ENCODE peak calls at places on chromosomes 13 and 19, in nine cellular contexts. P is left ventricle myocardium inferior, U is HFFc6, W is mucosa of descending colon, D is body of pancreas, O is HFF-Myc, Y is mesothelial cell of epicardium, T is AG04449, G is cardiac muscle cell. X is an unnamed sample.

GRCh38 chr19:55223291-55224037 is 5.1 kb downstream of the TMEM86B start:
- DNase-seq in T (no peak), G (no peak), O (no peak), U (no peak), Y (no peak), W (no peak), D (no peak), P (no peak), X (no peak)

GRCh38 chr19:19649159-19649558 is 5.7 kb upstream of the GMIP start:
- DNase-seq in T (no peak), W (no peak), U (no peak), P (no peak), D (no peak), Y (no peak), G (no peak), O (no peak), X (no peak)

GRCh38 chr19:49189259-49189658 is 31.7 kb downstream of the TRPM4 start:
- DNase-seq in P (no peak), Y (no peak), W (no peak), G (no peak), O (no peak), D (no peak), T (no peak), U (no peak), X (no peak)

GRCh38 chr13:99995104-99995502 is 13.5 kb downstream of the ZIC2 start:
- DNase-seq in O (no peak), T (no peak), G (no peak), W (no peak), U (no peak), D (no peak), Y (no peak), P (no peak), X (no peak)

GRCh38 chr13:27977476-27978300 is 8.6 kb upstream of the CDX2 start:
- DNase-seq in G (no peak), O (no peak), U (no peak), P (no peak), W (peak; percentile 35), Y (no peak), T (no peak), D (no peak), X (no peak)

GRCh38 chr19:14890616-14891379 is 4.9 kb upstream of the OR7A17 start:
- DNase-seq in W (peak; percentile 6), T (no peak), U (no peak), G (no peak), D (no peak), P (no peak), Y (no peak), O (no peak), X (no peak)

GRCh38 chr13:99671746-99672145 is 170.5 kb downstream of the TM9SF2 start:
- DNase-seq in P (no peak), G (no peak), O (no peak), Y (no peak), U (no peak), W (no peak), D (no peak), T (no peak), X (no peak)

GRCh38 chr19:1105873-1106840 is 2.4 kb downstream of the GPX4 start:
- DNase-seq in T (no peak), O (no peak), W (no peak), U (no peak), Y (no peak), D (no peak), P (no peak), G (no peak), X (no peak)

GRCh38 chr13:101942038-101942437 is 459.8 kb downstream of the FGF14 start:
- DNase-seq in Y (no peak), W (peak; percentile 67), O (no peak), T (no peak), U (peak; percentile 3), G (peak; percentile 4), P (no peak), D (no peak), X (no peak)

GRCh38 chr13:41720839-41721561 is 239.9 kb downstream of the VWA8 start:
- DNase-seq in U (no peak), O (no peak), G (no peak), W (no peak), T (no peak), P (no peak), Y (no peak), D (no peak), X (no peak)

GRCh38 chr13:77388944-77389616 is 62.2 kb upstream of the MYCBP2 start:
- DNase-seq in Y (no peak), D (no peak), P (no peak), U (no peak), G (no peak), T (no peak), W (no peak), O (no peak), X (no peak)

GRCh38 chr19:30719189-30719990 is 347.2 kb downstream of the ZNF536 start:
- DNase-seq in D (peak; percentile 80), U (no peak), P (peak; percentile 81), W (peak; percentile 63), G (peak; percentile 52), Y (peak; percentile 35), O (no peak), T (no peak), X (peak; percentile 64)

GRCh38 chr19:5147074-5147970 is 178.4 kb downstream of the KDM4B start:
- DNase-seq in G (no peak), W (no peak), T (no peak), Y (no peak), U (no peak), O (no peak), P (no peak), D (no peak), X (no peak)

GRCh38 chr13:41514853-41515395 is 57.6 kb downstream of the RGCC start:
- DNase-seq in T (no peak), D (no peak), G (no peak), Y (no peak), W (no peak), P (no peak), O (no peak), U (no peak), X (no peak)

GRCh38 chr19:1066748-1067340 is at the start of gene ARHGAP45:
- DNase-seq in Y (no peak), O (no peak), W (peak; percentile 56), G (no peak), P (no peak), D (no peak), U (no peak), T (no peak), X (no peak)

GRCh38 chr19:4870025-4870700 is 2.7 kb upstream of the PLIN3 start:
- DNase-seq in O (peak; percentile 95), W (peak; percentile 47), D (peak; percentile 56), G (peak; percentile 92), P (no peak), T (peak; percentile 52), Y (no peak), U (peak; percentile 91), X (peak; percentile 0)

GRCh38 chr19:38617764-38618589 is at the start of gene MAP4K1:
- DNase-seq in Y (no peak), D (peak; percentile 44), T (no peak), U (no peak), P (peak; percentile 37), W (peak; percentile 61), O (no peak), G (no peak), X (no peak)

GRCh38 chr13:59492030-59492636 is 671.6 kb downstream of the DIAPH3 start:
- DNase-seq in Y (no peak), D (no peak), P (no peak), O (no peak), T (no peak), U (no peak), W (no peak), G (no peak), X (no peak)

GRCh38 chr13:24654741-24655140 is 25.5 kb upstream of the ATP12A start:
- DNase-seq in G (peak; percentile 47), W (no peak), P (no peak), D (no peak), O (no peak), U (peak; percentile 22), Y (no peak), T (no peak), X (no peak)

GRCh38 chr13:76711515-76712182 is 174.6 kb downstream of the KCTD12 start:
- DNase-seq in O (peak; percentile 79), T (peak; percentile 80), D (peak; percentile 16), Y (no peak), U (peak; percentile 85), W (peak; percentile 8), G (peak; percentile 98), P (no peak), X (no peak)

GRCh38 chr19:58067240-58067912 is 8.3 kb downstream of the ZNF135 start:
- DNase-seq in D (no peak), T (no peak), Y (no peak), G (no peak), P (no peak), W (no peak), O (no peak), U (no peak), X (no peak)

GRCh38 chr19:54959840-54960239 is 6.3 kb upstream of the NLRP2 start:
- DNase-seq in Y (no peak), G (no peak), T (no peak), O (no peak), U (no peak), D (no peak), W (no peak), P (no peak), X (no peak)

GRCh38 chr19:10655457-10656312 is 1.5 kb downstream of the ILF3 start:
- DNase-seq in U (peak; percentile 42), G (peak; percentile 27), T (no peak), P (no peak), Y (no peak), W (peak; percentile 42), O (no peak), D (peak; percentile 71), X (no peak)
- TF ChIP-seq CTCF in U (peak; percentile 26), G (no peak), T (no peak), P (no peak), Y (no peak), W (no peak), O (no peak), D (no peak), X (no peak)

DNA sequence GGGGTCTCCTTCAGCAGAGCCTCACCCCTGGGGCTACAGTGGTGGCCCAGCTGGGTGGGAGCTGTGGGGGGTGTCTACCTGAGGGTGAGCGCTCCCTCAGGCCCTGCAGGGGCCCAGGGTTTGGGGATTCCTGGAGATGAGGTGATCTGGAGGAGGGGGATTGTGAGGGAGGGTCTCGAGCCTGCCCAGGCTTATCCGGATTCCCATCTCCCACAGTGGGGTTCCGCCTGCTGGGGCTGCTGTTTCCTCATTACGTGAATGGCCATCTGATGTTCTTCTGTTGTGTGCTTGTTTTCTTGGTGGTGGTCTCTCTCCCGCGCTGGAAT is 4.4 kb downstream of the PPP1R37 start:
- DNase-seq in G (no peak), T (no peak), D (no peak), Y (no peak), O (no peak), W (no peak), U (no peak), P (no peak), X (no peak)
- TF ChIP-seq CTCF in G (no peak), T (no peak), D (no peak), Y (no peak), O (no peak), W (no peak), U (no peak), P (no peak), X (no peak)

GRCh38 chr19:2315818-2316353 is 7.9 kb upstream of the LINGO3 start:
- DNase-seq in T (no peak), Y (no peak), O (no peak), W (peak; percentile 67), D (peak; percentile 42), P (peak; percentile 61), G (peak; percentile 80), U (peak; percentile 39), X (peak; percentile 76)
- TF ChIP-seq CTCF in T (peak; percentile 84), Y (peak; percentile 18), O (peak; percentile 64), W (no peak), D (no peak), P (peak; percentile 74), G (peak; percentile 73), U (peak; percentile 82), X (peak; percentile 51)

GRCh38 chr13:84279166-84279565 is 396.9 kb upstream of the SLITRK1 start:
- DNase-seq in P (no peak), W (no peak), G (no peak), Y (no peak), D (no peak), U (peak; percentile 40), T (no peak), O (no peak), X (no peak)
- TF ChIP-seq CTCF in P (no peak), W (no peak), G (no peak), Y (no peak), D (no peak), U (no peak), T (no peak), O (no peak), X (no peak)